ENCODE peak calls at places on chromosomes 16 and 17, in four cellular contexts. Y is posterior cingulate gyrus, A is KBM-7, S is Peyer's patch. F is an unnamed sample.

GRCh38 chr17:45368661-45369060 is 51.8 kb upstream of the MAP3K14 start:
- DNase-seq in Y (no peak), A (no peak), S (no peak), F (no peak)

GRCh38 chr17:50807014-50807413 is 28.4 kb upstream of the WFIKKN2 start:
- DNase-seq in Y (no peak), A (no peak), S (no peak), F (no peak)

GRCh38 chr16:6375471-6376075 is 957.1 kb upstream of the RBFOX1 start:
- DNase-seq in Y (no peak), A (no peak), S (no peak), F (no peak)

GRCh38 chr17:49287481-49287880 is 56.9 kb upstream of the PHOSPHO1 start:
- DNase-seq in Y (no peak), A (no peak), S (no peak), F (no peak)

GRCh38 chr17:2378905-2379304 is 22.0 kb downstream of the MNT start:
- DNase-seq in Y (no peak), A (no peak), S (no peak), F (no peak)

GRCh38 chr16:69273009-69273408 is 38.1 kb upstream of the VPS4A start:
- DNase-seq in Y (no peak), A (no peak), S (no peak), F (no peak)

GRCh38 chr16:64153718-64154117 is 968.1 kb downstream of the CDH11 start:
- DNase-seq in Y (no peak), A (no peak), S (no peak), F (no peak)

GRCh38 chr16:88807142-88807625 is 3.6 kb downstream of the CDT1 start:
- DNase-seq in Y (no peak), A (no peak), S (no peak), F (no peak)

GRCh38 chr17:75242461-75243042 is 18.9 kb downstream of the GGA3 start:
- DNase-seq in Y (no peak), A (no peak), S (peak), F (no peak)

GRCh38 chr17:79852748-79853147 is 13.5 kb upstream of the CBX4 start:
- DNase-seq in Y (no peak), A (no peak), S (no peak), F (no peak)

GRCh38 chr17:59105852-59106462 is 723 bp downstream of the TRIM37 start:
- DNase-seq in Y (peak), A (peak), S (peak), F (no peak)

GRCh38 chr17:12990041-12990808 is 27.6 kb downstream of the ELAC2 start:
- DNase-seq in Y (no peak), A (no peak), S (no peak), F (no peak)

GRCh38 chr17:62722625-62723024 is 85.5 kb downstream of the MARCHF10 start:
- DNase-seq in Y (no peak), A (no peak), S (no peak), F (no peak)

GRCh38 chr17:65290041-65290440 is 152.9 kb downstream of the RGS9 start:
- DNase-seq in Y (no peak), A (no peak), S (peak), F (no peak)

GRCh38 chr16:88005968-88006367 is 54.7 kb downstream of the BANP start:
- DNase-seq in Y (no peak), A (no peak), S (no peak), F (no peak)

GRCh38 chr17:78748730-78749317 is 33.2 kb downstream of the CYTH1 start:
- DNase-seq in Y (no peak), A (peak), S (peak), F (no peak)

GRCh38 chr17:75525806-75526554 is 483 bp downstream of the LLGL2 start:
- DNase-seq in Y (no peak), A (peak), S (peak), F (no peak)

GRCh38 chr17:73170324-73170723 is 5.5 kb downstream of the SSTR2 start:
- DNase-seq in Y (no peak), A (no peak), S (no peak), F (no peak)

GRCh38 chr16:23435500-23435899 is 17.5 kb downstream of the COG7 start:
- DNase-seq in Y (peak), A (peak), S (peak), F (peak)

GRCh38 chr16:70523621-70524405 is at the start of gene SF3B3:
- DNase-seq in Y (peak), A (peak), S (peak), F (no peak)

GRCh38 chr16:81707411-81708321 is 71.4 kb upstream of the PLCG2 start:
- DNase-seq in Y (peak), A (no peak), S (peak), F (no peak)

GRCh38 chr17:57649731-57650484 is 95.2 kb downstream of the CCDC182 start:
- DNase-seq in Y (no peak), A (no peak), S (no peak), F (no peak)

GRCh38 chr16:13453938-13454553 is 465.9 kb upstream of the ERCC4 start:
- DNase-seq in Y (peak), A (peak), S (no peak), F (no peak)

GRCh38 chr16:88376835-88377726 is 5.7 kb upstream of the ZNF469 start:
- DNase-seq in Y (no peak), A (no peak), S (no peak), F (no peak)

GRCh38 chr16:67264866-67265265 is 14.5 kb upstream of the PLEKHG4 start:
- DNase-seq in Y (no peak), A (no peak), S (no peak), F (no peak)

GRCh38 chr16:70738083-70738977 is 52.5 kb upstream of the MTSS2 start:
- DNase-seq in Y (peak), A (peak), S (no peak), F (no peak)

GRCh38 chr17:79655672-79656290 is 44.9 kb upstream of the RBFOX3 start:
- DNase-seq in Y (no peak), A (no peak), S (no peak), F (no peak)

GRCh38 chr17:49922095-49922494 is 46.9 kb upstream of the DLX4 start:
- DNase-seq in Y (no peak), A (no peak), S (no peak), F (no peak)

GRCh38 chr17:37570527-37571093 is 38.6 kb downstream of the SYNRG start:
- DNase-seq in Y (peak), A (peak), S (no peak), F (peak)

GRCh38 chr16:11797957-11798299 is 870 bp upstream of the ZC3H7A start:
- DNase-seq in Y (no peak), A (no peak), S (no peak), F (no peak)

GRCh38 chr17:2137342-2138098 is 82.6 kb downstream of the HIC1 start:
- DNase-seq in Y (no peak), A (no peak), S (no peak), F (no peak)

GRCh38 chr17:61611323-61611722 is 20.3 kb upstream of the NACA2 start:
- DNase-seq in Y (no peak), A (no peak), S (no peak), F (no peak)